ENCODE peak calls at places on chromosomes 4 and X, in four cellular contexts. One of them, this sample, is unnamed.

GRCh38 chrX:53125506-53125905 is 31.6 kb downstream of the KANTR start:
- DNase-seq in tibial nerve: no peak
- DNase-seq in hepatocyte: no peak
- DNase-seq in CD8-positive, alpha-beta T cell: no peak
- DNase-seq in this sample: no peak

GRCh38 chr4:5940470-5941203 is 47.8 kb upstream of the CRMP1 start:
- DNase-seq in tibial nerve: no peak
- DNase-seq in hepatocyte: no peak
- DNase-seq in CD8-positive, alpha-beta T cell: no peak
- DNase-seq in this sample: no peak

GRCh38 chr4:48490012-48490679 is at the start of gene ZAR1:
- DNase-seq in tibial nerve: no peak
- DNase-seq in hepatocyte: peak; percentile 19
- DNase-seq in CD8-positive, alpha-beta T cell: no peak
- DNase-seq in this sample: no peak

GRCh38 chrX:103367502-103367901 is 8.8 kb upstream of the BEX3 start:
- DNase-seq in tibial nerve: no peak
- DNase-seq in hepatocyte: no peak
- DNase-seq in CD8-positive, alpha-beta T cell: no peak
- DNase-seq in this sample: no peak

GRCh38 chr4:56910172-56910967 is 2.7 kb downstream of the REST start:
- DNase-seq in tibial nerve: no peak
- DNase-seq in hepatocyte: no peak
- DNase-seq in CD8-positive, alpha-beta T cell: no peak
- DNase-seq in this sample: no peak

GRCh38 chr4:71235321-71236206 is 103.3 kb upstream of the SLC4A4 start:
- DNase-seq in tibial nerve: no peak
- DNase-seq in hepatocyte: no peak
- DNase-seq in CD8-positive, alpha-beta T cell: no peak
- DNase-seq in this sample: no peak

GRCh38 chr4:80268081-80268823 is 1.8 kb downstream of the FGF5 start:
- DNase-seq in tibial nerve: no peak
- DNase-seq in hepatocyte: peak; percentile 13
- DNase-seq in CD8-positive, alpha-beta T cell: no peak
- DNase-seq in this sample: no peak

GRCh38 chrX:41452972-41453371 is 5.8 kb downstream of the NYX start:
- DNase-seq in tibial nerve: no peak
- DNase-seq in hepatocyte: no peak
- DNase-seq in CD8-positive, alpha-beta T cell: no peak
- DNase-seq in this sample: no peak

GRCh38 chr4:147714575-147715401 is 17.1 kb upstream of the ARHGAP10 start:
- DNase-seq in tibial nerve: peak; percentile 70
- DNase-seq in hepatocyte: no peak
- DNase-seq in CD8-positive, alpha-beta T cell: no peak
- DNase-seq in this sample: no peak

GRCh38 chrX:46626566-46626965 is 53.0 kb downstream of the CHST7 start:
- DNase-seq in tibial nerve: no peak
- DNase-seq in hepatocyte: no peak
- DNase-seq in CD8-positive, alpha-beta T cell: no peak
- DNase-seq in this sample: no peak

GRCh38 chr4:79678472-79679202 is 270.6 kb upstream of the GK2 start:
- DNase-seq in tibial nerve: no peak
- DNase-seq in hepatocyte: no peak
- DNase-seq in CD8-positive, alpha-beta T cell: no peak
- DNase-seq in this sample: no peak

GRCh38 chrX:31449975-31450374 is 378.1 kb upstream of the FTHL17 start:
- DNase-seq in tibial nerve: no peak
- DNase-seq in hepatocyte: no peak
- DNase-seq in CD8-positive, alpha-beta T cell: no peak
- DNase-seq in this sample: no peak

GRCh38 chr4:51840791-51841190 is 2.2 kb upstream of the DCUN1D4 start:
- DNase-seq in tibial nerve: no peak
- DNase-seq in hepatocyte: no peak
- DNase-seq in CD8-positive, alpha-beta T cell: no peak
- DNase-seq in this sample: no peak

GRCh38 chr4:38663021-38663800 is 788 bp upstream of the KLF3 start:
- DNase-seq in tibial nerve: no peak
- DNase-seq in hepatocyte: no peak
- DNase-seq in CD8-positive, alpha-beta T cell: no peak
- DNase-seq in this sample: peak; percentile 53

GRCh38 chr4:4864940-4865704 is 5.7 kb downstream of the MSX1 start:
- DNase-seq in tibial nerve: no peak
- DNase-seq in hepatocyte: peak; percentile 17
- DNase-seq in CD8-positive, alpha-beta T cell: no peak
- DNase-seq in this sample: no peak

GRCh38 chrX:13005671-13006473 is 31.0 kb downstream of the TMSB4X start:
- DNase-seq in tibial nerve: no peak
- DNase-seq in hepatocyte: no peak
- DNase-seq in CD8-positive, alpha-beta T cell: peak; percentile 29
- DNase-seq in this sample: peak; percentile 80

GRCh38 chrX:9072281-9072680 is 38.4 kb upstream of the FAM9B start:
- DNase-seq in tibial nerve: no peak
- DNase-seq in hepatocyte: no peak
- DNase-seq in CD8-positive, alpha-beta T cell: no peak
- DNase-seq in this sample: no peak

GRCh38 chrX:137051978-137052640 is 18.3 kb upstream of the GPR101 start:
- DNase-seq in tibial nerve: peak; percentile 18
- DNase-seq in hepatocyte: peak; percentile 70
- DNase-seq in CD8-positive, alpha-beta T cell: peak; percentile 84
- DNase-seq in this sample: peak; percentile 73

GRCh38 chr4:26030260-26030667 is 116.2 kb downstream of the SMIM20 start:
- DNase-seq in tibial nerve: no peak
- DNase-seq in hepatocyte: no peak
- DNase-seq in CD8-positive, alpha-beta T cell: no peak
- DNase-seq in this sample: no peak

GRCh38 chr4:107037188-107037587 is 1.1 kb upstream of the DKK2 start:
- DNase-seq in tibial nerve: peak; percentile 39
- DNase-seq in hepatocyte: peak; percentile 81
- DNase-seq in CD8-positive, alpha-beta T cell: no peak
- DNase-seq in this sample: no peak

GRCh38 chrX:9144643-9145290 is 110.8 kb upstream of the FAM9B start:
- DNase-seq in tibial nerve: no peak
- DNase-seq in hepatocyte: no peak
- DNase-seq in CD8-positive, alpha-beta T cell: no peak
- DNase-seq in this sample: no peak

GRCh38 chr4:88779431-88779830 is 81.8 kb upstream of the NAP1L5 start:
- DNase-seq in tibial nerve: no peak
- DNase-seq in hepatocyte: no peak
- DNase-seq in CD8-positive, alpha-beta T cell: no peak
- DNase-seq in this sample: no peak

GRCh38 chrX:45850197-45850774 is 649.6 kb upstream of the DIPK2B start:
- DNase-seq in tibial nerve: no peak
- DNase-seq in hepatocyte: peak; percentile 17
- DNase-seq in CD8-positive, alpha-beta T cell: no peak
- DNase-seq in this sample: no peak

GRCh38 chrX:19040373-19040772 is 56.5 kb upstream of the PHKA2 start:
- DNase-seq in tibial nerve: no peak
- DNase-seq in hepatocyte: no peak
- DNase-seq in CD8-positive, alpha-beta T cell: no peak
- DNase-seq in this sample: no peak

GRCh38 chr4:168803727-168804126 is 206.3 kb downstream of the CBR4 start:
- DNase-seq in tibial nerve: no peak
- DNase-seq in hepatocyte: no peak
- DNase-seq in CD8-positive, alpha-beta T cell: no peak
- DNase-seq in this sample: no peak

GRCh38 chr4:153258750-153259149 is 54.5 kb downstream of the TRIM2 start:
- DNase-seq in tibial nerve: no peak
- DNase-seq in hepatocyte: no peak
- DNase-seq in CD8-positive, alpha-beta T cell: no peak
- DNase-seq in this sample: no peak

GRCh38 chr4:150818661-150819060 is 196.4 kb downstream of the LRBA start:
- DNase-seq in tibial nerve: no peak
- DNase-seq in hepatocyte: no peak
- DNase-seq in CD8-positive, alpha-beta T cell: no peak
- DNase-seq in this sample: no peak

GRCh38 chr4:150817017-150817416 is 198.1 kb downstream of the LRBA start:
- DNase-seq in tibial nerve: no peak
- DNase-seq in hepatocyte: no peak
- DNase-seq in CD8-positive, alpha-beta T cell: no peak
- DNase-seq in this sample: no peak

GRCh38 chr4:150814873-150815272 is 200.2 kb downstream of the LRBA start:
- DNase-seq in tibial nerve: no peak
- DNase-seq in hepatocyte: no peak
- DNase-seq in CD8-positive, alpha-beta T cell: no peak
- DNase-seq in this sample: no peak

GRCh38 chr4:150818129-150818528 is 197.0 kb downstream of the LRBA start:
- DNase-seq in tibial nerve: no peak
- DNase-seq in hepatocyte: no peak
- DNase-seq in CD8-positive, alpha-beta T cell: no peak
- DNase-seq in this sample: no peak

DNA sequence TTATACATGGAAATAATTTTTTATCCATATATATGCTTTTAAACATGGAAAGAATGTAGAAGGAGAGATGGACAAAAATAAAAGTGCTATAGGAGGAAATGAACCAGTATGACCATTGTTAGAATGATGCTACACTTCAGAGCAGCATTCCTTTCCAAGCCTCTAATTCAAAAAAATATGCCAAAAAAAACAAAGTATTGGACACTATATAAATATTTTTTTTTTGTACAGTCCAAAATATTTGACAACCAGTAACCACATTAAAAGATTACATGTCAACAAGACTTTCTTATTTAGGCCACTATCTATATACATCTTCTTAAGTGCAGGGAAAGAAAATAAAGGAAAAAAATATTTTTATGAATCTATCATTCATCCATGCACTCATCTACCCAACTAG is 198.6 kb downstream of the LRBA start:
- DNase-seq in tibial nerve: no peak
- DNase-seq in hepatocyte: no peak
- DNase-seq in CD8-positive, alpha-beta T cell: no peak
- DNase-seq in this sample: no peak
- H3K27me3 ChIP-seq in tibial nerve: no peaks in the 10 kb centered on the region
- H3K27me3 ChIP-seq in hepatocyte: no peaks in the 10 kb centered on the region
- H3K27me3 ChIP-seq in CD8-positive, alpha-beta T cell: no peaks in the 10 kb centered on the region
- H3K27me3 ChIP-seq in this sample: no peaks in the 10 kb centered on the region

GRCh38 chr4:18162453-18162852 is 140.9 kb upstream of the LCORL start:
- DNase-seq in tibial nerve: no peak
- DNase-seq in hepatocyte: no peak
- DNase-seq in CD8-positive, alpha-beta T cell: no peak
- DNase-seq in this sample: no peak
- H3K4me3 ChIP-seq in tibial nerve: no peak overlapping the region
- H3K4me3 ChIP-seq in hepatocyte: no peak overlapping the region
- H3K4me3 ChIP-seq in CD8-positive, alpha-beta T cell: no peak overlapping the region
- H3K4me3 ChIP-seq in this sample: no peak overlapping the region

GRCh38 chr4:8858925-8859210 is 12.8 kb downstream of the HMX1 start:
- DNase-seq in tibial nerve: no peak
- DNase-seq in hepatocyte: no peak
- DNase-seq in CD8-positive, alpha-beta T cell: no peak
- DNase-seq in this sample: no peak
- H3K27me3 ChIP-seq in tibial nerve: peaks cover 98% of the 10 kb centered on the region
- H3K27me3 ChIP-seq in hepatocyte: peaks cover 97% of the 10 kb centered on the region
- H3K27me3 ChIP-seq in CD8-positive, alpha-beta T cell: peaks cover 8% of the 10 kb centered on the region
- H3K27me3 ChIP-seq in this sample: no peaks in the 10 kb centered on the region

GRCh38 chrX:139204576-139204902 is 326.0 kb upstream of the F9 start:
- DNase-seq in tibial nerve: no peak
- DNase-seq in hepatocyte: no peak
- DNase-seq in CD8-positive, alpha-beta T cell: no peak
- DNase-seq in this sample: no peak
- H3K4me3 ChIP-seq in tibial nerve: peak overlapping the region; percentile 44
- H3K4me3 ChIP-seq in hepatocyte: peak overlapping the region; percentile 35
- H3K4me3 ChIP-seq in CD8-positive, alpha-beta T cell: no peak overlapping the region
- H3K4me3 ChIP-seq in this sample: peak overlapping the region; percentile 16